ENCODE peak calls at places on chromosomes 1 and 21, in four cellular contexts. R, B, I and N are unnamed samples.

GRCh38 chr21:38802050-38803026 is 3.4 kb upstream of the ETS2 start:
- DNase-seq in R (no peak), B (no peak), I (no peak), N (no peak)

GRCh38 chr1:230067441-230067870 is 418 bp downstream of the GALNT2 start:
- DNase-seq in R (peak), B (no peak), I (no peak), N (no peak)

GRCh38 chr1:248840946-248841345 is 2.9 kb downstream of the ZNF672 start:
- DNase-seq in R (no peak), B (no peak), I (no peak), N (no peak)

GRCh38 chr1:30877205-30877912 is 31.2 kb downstream of the SDC3 start:
- DNase-seq in R (no peak), B (peak), I (no peak), N (no peak)

GRCh38 chr1:6800728-6801127 is 15.5 kb downstream of the CAMTA1 start:
- DNase-seq in R (no peak), B (peak), I (no peak), N (no peak)

GRCh38 chr1:160879056-160879455 is 5.9 kb downstream of the ITLN1 start:
- DNase-seq in R (no peak), B (no peak), I (no peak), N (no peak)

GRCh38 chr1:75134939-75135828 is 996 bp downstream of the LHX8 start:
- DNase-seq in R (no peak), B (peak), I (no peak), N (no peak)

GRCh38 chr1:226443439-226443838 is 35.5 kb upstream of the PARP1 start:
- DNase-seq in R (no peak), B (peak), I (no peak), N (no peak)

GRCh38 chr1:117096871-117097842 is 24.4 kb downstream of the TRIM45 start:
- DNase-seq in R (no peak), B (peak), I (no peak), N (no peak)

GRCh38 chr1:151853411-151853930 is at the start of gene THEM5:
- DNase-seq in R (no peak), B (no peak), I (no peak), N (no peak)

GRCh38 chr1:93814059-93814794 is 64.8 kb downstream of the DNTTIP2 start:
- DNase-seq in R (peak), B (peak), I (no peak), N (peak)